ENCODE peak calls at places on chromosomes 3 and 15, in six cellular contexts. X, C, F, I, L and Z are unnamed samples.

GRCh38 chr3:82736696-82737277 is 975.3 kb upstream of the GBE1 start:
- DNase-seq in X (no peak), C (peak; percentile 50), F (no peak), I (no peak), L (no peak), Z (no peak)

GRCh38 chr3:28667646-28668376 is 319.2 kb upstream of the AZI2 start:
- DNase-seq in X (peak; percentile 11), C (peak; percentile 60), F (peak; percentile 58), I (peak; percentile 47), L (peak; percentile 73), Z (no peak)

GRCh38 chr3:5494913-5495519 is 307.5 kb downstream of the EDEM1 start:
- DNase-seq in X (no peak), C (no peak), F (no peak), I (no peak), L (no peak), Z (no peak)

GRCh38 chr15:33197636-33198035 is 3.1 kb upstream of the FMN1 start:
- DNase-seq in X (no peak), C (no peak), F (no peak), I (no peak), L (no peak), Z (no peak)

GRCh38 chr3:179108091-179108490 is 36.5 kb upstream of the ZMAT3 start:
- DNase-seq in X (no peak), C (no peak), F (no peak), I (no peak), L (no peak), Z (no peak)

GRCh38 chr3:150783334-150783733 is 20.4 kb upstream of the SIAH2 start:
- DNase-seq in X (no peak), C (no peak), F (no peak), I (no peak), L (no peak), Z (no peak)

GRCh38 chr15:56524915-56525314 is 60.0 kb upstream of the MNS1 start:
- DNase-seq in X (no peak), C (no peak), F (no peak), I (no peak), L (no peak), Z (no peak)

GRCh38 chr3:107370902-107371301 is 6.3 kb upstream of the CCDC54 start:
- DNase-seq in X (peak; percentile 10), C (no peak), F (no peak), I (no peak), L (no peak), Z (no peak)

GRCh38 chr15:79339588-79340314 is 28.8 kb downstream of the TMED3 start:
- DNase-seq in X (peak; percentile 47), C (peak; percentile 47), F (no peak), I (no peak), L (no peak), Z (no peak)

GRCh38 chr15:77702211-77702957 is 69.7 kb upstream of the LINGO1 start:
- DNase-seq in X (peak; percentile 52), C (peak; percentile 7), F (peak; percentile 12), I (no peak), L (no peak), Z (no peak)

GRCh38 chr15:41544650-41545015 is 576 bp upstream of the RPAP1 start:
- DNase-seq in X (no peak), C (no peak), F (peak; percentile 31), I (peak; percentile 56), L (peak; percentile 68), Z (no peak)

GRCh38 chr15:43821505-43821904 is 3.0 kb downstream of the MFAP1 start:
- DNase-seq in X (no peak), C (no peak), F (no peak), I (no peak), L (no peak), Z (no peak)

GRCh38 chr15:62534996-62535395 is 369.9 kb upstream of the C2CD4B start:
- DNase-seq in X (no peak), C (no peak), F (no peak), I (no peak), L (no peak), Z (no peak)

GRCh38 chr15:67472957-67473356 is 48.0 kb upstream of the C15orf61 start:
- DNase-seq in X (no peak), C (no peak), F (no peak), I (no peak), L (no peak), Z (no peak)

GRCh38 chr3:64028754-64029153 is 5.5 kb upstream of the PSMD6 start:
- DNase-seq in X (no peak), C (no peak), F (no peak), I (no peak), L (no peak), Z (no peak)

GRCh38 chr3:64031540-64032533 is 8.5 kb upstream of the PSMD6 start:
- DNase-seq in X (no peak), C (no peak), F (no peak), I (no peak), L (no peak), Z (no peak)

GRCh38 chr3:64033033-64033432 is 9.7 kb upstream of the PSMD6 start:
- DNase-seq in X (no peak), C (no peak), F (no peak), I (no peak), L (no peak), Z (no peak)

GRCh38 chr3:64029287-64029686 is 6.0 kb upstream of the PSMD6 start:
- DNase-seq in X (no peak), C (no peak), F (no peak), I (no peak), L (no peak), Z (no peak)

GRCh38 chr3:64030741-64031140 is 7.4 kb upstream of the PSMD6 start:
- DNase-seq in X (peak; percentile 80), C (peak; percentile 84), F (peak; percentile 79), I (peak; percentile 67), L (peak; percentile 69), Z (no peak)
- H3K4me3 ChIP-seq in X (no peak overlapping the region), C (peak overlapping the region; percentile 53), F (peak overlapping the region; percentile 4), I (peak overlapping the region; percentile 56), L (peak overlapping the region; percentile 22), Z (peak overlapping the region; percentile 28)

DNA sequence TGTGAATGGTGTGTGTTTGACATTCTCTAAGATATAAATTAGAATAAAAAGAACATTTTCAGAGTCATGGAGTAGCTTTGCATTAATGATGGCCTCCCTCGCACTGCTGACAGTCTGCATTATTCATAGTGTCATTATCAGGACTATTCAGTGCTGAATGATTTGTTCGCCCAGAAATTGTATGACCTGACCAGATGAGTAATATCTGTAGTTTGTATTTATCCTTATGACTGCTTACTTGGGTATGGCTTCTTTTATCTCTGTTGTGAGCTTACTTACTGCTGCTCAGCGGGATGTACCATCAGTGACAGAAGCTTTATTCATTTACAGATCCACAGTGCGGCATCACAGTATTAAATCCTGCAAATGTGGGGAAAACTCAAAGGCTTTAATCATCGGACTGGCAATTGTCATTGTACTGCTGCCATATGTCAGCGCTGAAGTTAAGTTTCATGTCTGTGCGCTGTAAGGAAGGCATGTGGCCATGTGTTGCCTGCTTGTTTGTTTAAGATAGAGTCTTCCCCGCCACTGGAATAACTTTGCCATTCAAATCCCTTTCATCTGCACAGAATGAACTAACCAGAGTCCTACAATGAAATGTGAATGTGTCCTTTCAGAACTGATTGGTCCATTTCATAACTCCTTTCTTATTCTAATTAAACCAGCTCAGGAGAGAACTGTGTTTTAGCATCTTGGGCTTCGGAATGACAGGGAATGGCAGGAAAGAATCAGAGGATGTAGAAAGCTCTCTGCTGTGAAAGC is 262.2 kb downstream of the CHL1 start:
- DNase-seq in X (no peak), C (no peak), F (no peak), I (no peak), L (no peak), Z (no peak)
- H3K9me3 ChIP-seq in X (no peaks in the 10 kb centered on the region), C (no peaks in the 10 kb centered on the region), F (no peaks in the 10 kb centered on the region), I (no peaks in the 10 kb centered on the region), L (no peaks in the 10 kb centered on the region), Z (no peaks in the 10 kb centered on the region)

GRCh38 chr3:7632305-7632704 is 771.4 kb downstream of the GRM7 start:
- DNase-seq in X (no peak), C (no peak), F (no peak), I (no peak), L (no peak), Z (no peak)

GRCh38 chr3:7630351-7630911 is 769.5 kb downstream of the GRM7 start:
- DNase-seq in X (no peak), C (no peak), F (no peak), I (no peak), L (no peak), Z (no peak)

DNA sequence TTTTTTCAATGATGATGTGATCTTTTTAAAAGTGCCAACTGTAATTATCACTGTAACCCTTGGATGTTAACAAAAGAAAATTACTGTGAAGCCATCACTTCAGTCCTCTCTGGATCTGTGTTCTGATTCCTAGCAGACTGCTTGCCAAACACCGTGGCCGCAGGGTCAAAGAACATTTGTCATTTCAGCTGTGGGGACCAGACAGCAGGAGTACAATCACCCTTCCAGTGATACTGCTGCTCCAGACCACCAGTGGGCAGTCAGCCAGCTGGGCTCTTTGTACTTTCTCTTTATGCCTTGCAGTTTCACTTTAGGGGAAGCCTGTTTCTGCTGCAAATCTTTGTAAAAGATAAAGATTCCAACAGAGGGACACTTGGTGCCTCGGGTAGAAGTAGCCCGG is 770.0 kb downstream of the GRM7 start:
- DNase-seq in X (no peak), C (no peak), F (peak; percentile 7), I (peak; percentile 18), L (no peak), Z (no peak)
- H3K4me3 ChIP-seq in X (no peak overlapping the region), C (no peak overlapping the region), F (no peak overlapping the region), I (no peak overlapping the region), L (no peak overlapping the region), Z (peak overlapping the region; percentile 23)

GRCh38 chr15:31498756-31499155 is 172.1 kb downstream of the KLF13 start:
- DNase-seq in X (no peak), C (no peak), F (no peak), I (no peak), L (no peak), Z (no peak)
- H3K9me3 ChIP-seq in X (peaks cover 1% of the 10 kb centered on the region), C (no peaks in the 10 kb centered on the region), F (no peaks in the 10 kb centered on the region), I (no peaks in the 10 kb centered on the region), L (no peaks in the 10 kb centered on the region), Z (no peaks in the 10 kb centered on the region)

DNA sequence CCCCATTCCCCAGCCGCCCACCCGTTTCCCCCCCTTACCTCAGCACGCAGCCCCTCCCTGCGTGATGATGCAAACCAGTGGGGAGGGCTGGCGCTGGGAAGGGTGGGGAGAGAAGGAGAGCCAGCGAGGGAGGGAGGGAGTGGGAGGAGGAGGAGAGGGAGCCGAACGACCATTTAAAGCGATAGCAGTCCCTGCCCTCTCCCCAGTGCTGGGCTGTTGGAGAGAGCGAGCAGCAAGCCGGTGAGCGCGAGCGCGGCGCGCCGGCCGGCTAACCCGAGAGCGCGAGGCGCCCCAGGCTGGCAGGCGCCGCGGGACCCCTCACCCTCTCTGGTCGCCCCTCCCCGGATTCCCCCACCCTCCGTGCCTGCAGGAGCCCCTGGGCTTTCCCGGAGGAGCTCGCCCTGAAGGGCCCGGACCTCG is at the start of gene GRM7:
- DNase-seq in X (no peak), C (no peak), F (no peak), I (no peak), L (no peak), Z (no peak)
- H3K4me3 ChIP-seq in X (no peak within 1 kb of the TSS), C (no peak within 1 kb of the TSS), F (no peak within 1 kb of the TSS), I (peak within 1 kb of the TSS; percentile 38), L (peak within 1 kb of the TSS; percentile 18), Z (peak within 1 kb of the TSS; percentile 31)